ENCODE peak calls at places on chromosomes 7 and 10, in five cellular contexts. A is GM03348, H is pancreas, W is fibroblast of mammary gland, K is posterior cingulate gyrus. U is an unnamed sample.

GRCh38 chr7:2802504-2803341 is 41.4 kb downstream of the GNA12 start:
- DNase-seq in K (no peak), H (no peak), A (no peak), W (peak; percentile 55), U (no peak)

GRCh38 chr7:113159746-113160339 is 41.5 kb upstream of the SMIM30 start:
- DNase-seq in W (peak; percentile 49), K (no peak), A (peak; percentile 64), H (no peak), U (no peak)

GRCh38 chr10:58367049-58367448 is 18.2 kb upstream of the TFAM start:
- DNase-seq in A (no peak), H (no peak), K (no peak), W (no peak), U (no peak)

GRCh38 chr10:31123946-31124345 is 92.3 kb upstream of the ZNF438 start:
- DNase-seq in W (no peak), H (no peak), K (no peak), A (no peak), U (no peak)

GRCh38 chr10:101903827-101904520 is 60.4 kb upstream of the KCNIP2 start:
- DNase-seq in A (no peak), H (no peak), K (peak; percentile 93), W (no peak), U (no peak)

GRCh38 chr7:130473877-130474276 is 18.0 kb upstream of the MEST start:
- DNase-seq in H (no peak), K (no peak), A (no peak), W (no peak), U (no peak)

GRCh38 chr7:47100815-47101435 is 481.0 kb downstream of the TNS3 start:
- DNase-seq in A (peak; percentile 81), H (no peak), K (no peak), W (peak; percentile 69), U (no peak)

GRCh38 chr10:125679436-125679835 is 3.5 kb downstream of the TEX36 start:
- DNase-seq in A (no peak), W (no peak), H (no peak), K (no peak), U (no peak)

GRCh38 chr7:101624246-101625000 is 4.7 kb downstream of the MYL10 start:
- DNase-seq in K (no peak), H (no peak), W (no peak), A (no peak), U (no peak)

GRCh38 chr10:35961501-35961900 is 319.4 kb upstream of the FZD8 start:
- DNase-seq in A (no peak), H (no peak), K (no peak), W (peak; percentile 70), U (no peak)

GRCh38 chr10:131212763-131213325 is 98.7 kb downstream of the TCERG1L start:
- DNase-seq in W (no peak), K (peak; percentile 32), H (no peak), A (no peak), U (no peak)

GRCh38 chr7:102412548-102412947 is 16.4 kb downstream of the PRKRIP1 start:
- DNase-seq in W (peak; percentile 60), H (no peak), A (peak; percentile 62), K (peak; percentile 92), U (no peak)

GRCh38 chr10:85047979-85048378 is 719.6 kb downstream of the CCSER2 start:
- DNase-seq in K (no peak), W (no peak), A (no peak), H (no peak), U (no peak)

GRCh38 chr7:70585071-70585470 is 546.9 kb upstream of the GALNT17 start:
- DNase-seq in W (no peak), A (no peak), H (no peak), K (no peak), U (no peak)

GRCh38 chr7:26987338-26987737 is 108.5 kb downstream of the HOXA1 start:
- DNase-seq in H (no peak), A (no peak), K (no peak), W (no peak), U (no peak)

GRCh38 chr10:71801357-71801756 is 28.0 kb upstream of the VSIR start:
- DNase-seq in K (peak; percentile 60), H (no peak), W (no peak), A (no peak), U (no peak)

GRCh38 chr10:53904506-53905241 is 896.4 kb downstream of the PCDH15 start:
- DNase-seq in K (no peak), H (no peak), W (no peak), A (no peak), U (no peak)

GRCh38 chr7:106054133-106054532 is 58.0 kb downstream of the SYPL1 start:
- DNase-seq in A (no peak), K (peak; percentile 72), H (no peak), W (no peak), U (no peak)

GRCh38 chr7:120052884-120053382 is 220.0 kb upstream of the KCND2 start:
- DNase-seq in W (peak; percentile 99), H (no peak), K (no peak), A (peak; percentile 77), U (no peak)

GRCh38 chr10:62632071-62632809 is 172.3 kb upstream of the ADO start:
- DNase-seq in K (peak; percentile 49), W (no peak), A (no peak), H (no peak), U (no peak)

GRCh38 chr7:40301486-40302065 is 166.8 kb downstream of the SUGCT start:
- DNase-seq in A (peak; percentile 29), W (peak; percentile 25), H (no peak), K (no peak), U (no peak)

GRCh38 chr10:70505908-70506307 is 27.3 kb downstream of the PALD1 start:
- DNase-seq in K (no peak), A (no peak), W (no peak), H (no peak), U (no peak)

GRCh38 chr7:50262916-50263690 is 41.4 kb upstream of the IKZF1 start:
- DNase-seq in H (no peak), K (no peak), A (no peak), W (no peak), U (no peak)

GRCh38 chr7:74627699-74628411 is 29.7 kb upstream of the GTF2I start:
- DNase-seq in A (peak; percentile 76), H (no peak), W (peak; percentile 62), K (no peak), U (no peak)

GRCh38 chr7:129531721-129532120 is 29.4 kb downstream of the SMKR1 start:
- DNase-seq in A (no peak), H (no peak), K (peak; percentile 35), W (no peak), U (no peak)

GRCh38 chr7:47149208-47149864 is 432.6 kb downstream of the TNS3 start:
- DNase-seq in K (no peak), W (no peak), A (no peak), H (no peak), U (no peak)

GRCh38 chr10:127498081-127498480 is 51.0 kb upstream of the NPS start:
- DNase-seq in W (no peak), K (no peak), A (no peak), H (no peak), U (no peak)

GRCh38 chr10:113880236-113880635 is 25.8 kb downstream of the NHLRC2 start:
- DNase-seq in K (no peak), W (peak; percentile 25), H (no peak), A (peak; percentile 4), U (no peak)

GRCh38 chr10:87622290-87623004 is 37.2 kb upstream of the PAPSS2 start:
- DNase-seq in K (no peak), H (no peak), W (no peak), A (no peak), U (no peak)

GRCh38 chr10:121543545-121543944 is 54.7 kb downstream of the FGFR2 start:
- DNase-seq in K (no peak), A (no peak), W (no peak), H (no peak), U (no peak)